ENCODE peak calls at places on chromosomes 12 and 14, in six cellular contexts. H is left ventricle myocardium inferior, R is dorsolateral prefrontal cortex, P is cardiac muscle cell, Y is RWPE1, U is neural crest cell. V is an unnamed sample.

GRCh38 chr14:74955229-74955999 is at the start of gene PGF:
- DNase-seq in U (peak; percentile 51), P (peak; percentile 84), Y (peak; percentile 50), R (no peak), H (peak; percentile 75), V (peak; percentile 30)

GRCh38 chr14:79670811-79671210 is 540.5 kb downstream of the DIO2 start:
- DNase-seq in Y (no peak), H (no peak), R (no peak), P (no peak), U (no peak), V (no peak)

GRCh38 chr14:47826809-47827208 is 151.4 kb upstream of the MDGA2 start:
- DNase-seq in Y (no peak), H (no peak), P (no peak), R (no peak), U (no peak), V (no peak)

GRCh38 chr12:130452546-130452945 is 114.9 kb downstream of the PIWIL1 start:
- DNase-seq in H (no peak), U (no peak), Y (no peak), P (no peak), R (no peak), V (no peak)

GRCh38 chr12:685388-685787 is 22.1 kb upstream of the NINJ2 start:
- DNase-seq in U (no peak), P (no peak), R (no peak), Y (no peak), H (no peak), V (peak; percentile 87)

GRCh38 chr12:86647800-86648199 is 391.6 kb upstream of the MGAT4C start:
- DNase-seq in R (no peak), U (no peak), Y (no peak), H (no peak), P (no peak), V (no peak)

GRCh38 chr14:104283197-104284106 is 145.1 kb downstream of the KIF26A start:
- DNase-seq in P (no peak), R (no peak), Y (no peak), H (peak; percentile 6), U (no peak), V (no peak)

GRCh38 chr12:58529114-58529665 is 391.1 kb downstream of the LRIG3 start:
- DNase-seq in H (no peak), R (no peak), P (no peak), Y (peak; percentile 4), U (no peak), V (peak; percentile 86)

GRCh38 chr14:34629657-34630529 is at the start of gene SNX6:
- DNase-seq in H (peak; percentile 86), Y (peak; percentile 95), P (peak; percentile 86), U (peak; percentile 66), R (peak; percentile 68), V (peak; percentile 65)

GRCh38 chr14:33484264-33484663 is 466.6 kb downstream of the EGLN3 start:
- DNase-seq in P (peak; percentile 69), H (no peak), R (no peak), Y (no peak), U (no peak), V (no peak)

GRCh38 chr12:101927999-101928398 is 50.6 kb downstream of the DRAM1 start:
- DNase-seq in U (no peak), Y (no peak), P (no peak), R (no peak), H (no peak), V (no peak)

GRCh38 chr14:78902010-78902623 is 731.9 kb downstream of the NRXN3 start:
- DNase-seq in Y (no peak), H (peak; percentile 14), R (peak; percentile 62), P (peak; percentile 74), U (peak; percentile 65), V (peak; percentile 22)

GRCh38 chr12:66296171-66296683 is 6.1 kb upstream of the HELB start:
- DNase-seq in R (no peak), U (no peak), H (no peak), Y (no peak), P (no peak), V (no peak)

GRCh38 chr12:128387811-128388422 is 120.9 kb downstream of the TMEM132C start:
- DNase-seq in U (peak; percentile 72), Y (no peak), R (peak; percentile 55), P (peak; percentile 80), H (no peak), V (no peak)
- TF ChIP-seq CTCF in U (peak; percentile 75), Y (no peak), R (peak; percentile 84), P (peak; percentile 9), H (peak; percentile 69), V (peak; percentile 32)

GRCh38 chr14:55418411-55418810 is 6.8 kb upstream of the ATG14 start:
- DNase-seq in Y (no peak), P (no peak), R (no peak), H (no peak), U (no peak), V (no peak)

GRCh38 chr14:55419663-55420062 is 8.0 kb upstream of the ATG14 start:
- DNase-seq in P (no peak), H (no peak), U (no peak), Y (no peak), R (no peak), V (no peak)

GRCh38 chr14:55417955-55418354 is 6.3 kb upstream of the ATG14 start:
- DNase-seq in Y (no peak), H (no peak), U (no peak), P (no peak), R (no peak), V (no peak)

GRCh38 chr14:55414551-55414950 is 2.9 kb upstream of the ATG14 start:
- DNase-seq in P (no peak), U (no peak), H (no peak), R (no peak), Y (no peak), V (no peak)

DNA sequence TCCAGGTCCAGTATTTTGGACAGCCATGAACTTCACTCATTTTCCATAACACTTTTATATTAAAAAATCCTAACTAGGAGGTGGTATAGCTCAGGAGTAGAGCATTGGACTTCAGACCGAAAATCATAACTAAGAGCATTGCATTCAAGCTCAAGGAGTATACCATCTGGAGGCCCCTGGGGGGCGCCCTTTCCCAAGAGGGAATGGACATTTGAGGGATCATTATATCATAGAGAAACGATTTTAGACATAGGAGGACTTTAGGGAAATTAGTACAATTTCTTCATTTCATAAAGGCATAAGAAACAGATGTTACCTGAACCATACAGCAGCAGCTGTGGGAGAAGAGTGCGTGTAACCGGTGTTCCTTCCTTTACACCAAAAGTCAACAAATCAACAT is 5.2 kb upstream of the ATG14 start:
- DNase-seq in R (no peak), P (peak; percentile 53), Y (no peak), H (no peak), U (no peak), V (no peak)
- TF ChIP-seq CTCF in R (no peak), P (peak; percentile 52), Y (peak; percentile 19), H (no peak), U (peak; percentile 59), V (peak; percentile 61)

GRCh38 chr12:117469883-117470483 is 108.6 kb upstream of the NOS1 start:
- DNase-seq in H (no peak), R (no peak), P (no peak), U (no peak), Y (no peak), V (no peak)

GRCh38 chr12:117468016-117468415 is 106.6 kb upstream of the NOS1 start:
- DNase-seq in P (no peak), H (no peak), U (no peak), R (no peak), Y (no peak), V (no peak)

GRCh38 chr12:117472983-117473382 is 111.6 kb upstream of the NOS1 start:
- DNase-seq in Y (no peak), U (peak; percentile 63), P (peak; percentile 48), R (no peak), H (no peak), V (no peak)

GRCh38 chr12:117473856-117474255 is 112.4 kb upstream of the NOS1 start:
- DNase-seq in Y (no peak), H (no peak), U (no peak), P (no peak), R (no peak), V (no peak)

GRCh38 chr12:117470804-117471203 is 109.4 kb upstream of the NOS1 start:
- DNase-seq in U (no peak), P (no peak), H (no peak), Y (no peak), R (no peak), V (no peak)
- TF ChIP-seq CTCF in U (peak; percentile 59), P (no peak), H (peak; percentile 28), Y (no peak), R (no peak), V (peak; percentile 27)

DNA sequence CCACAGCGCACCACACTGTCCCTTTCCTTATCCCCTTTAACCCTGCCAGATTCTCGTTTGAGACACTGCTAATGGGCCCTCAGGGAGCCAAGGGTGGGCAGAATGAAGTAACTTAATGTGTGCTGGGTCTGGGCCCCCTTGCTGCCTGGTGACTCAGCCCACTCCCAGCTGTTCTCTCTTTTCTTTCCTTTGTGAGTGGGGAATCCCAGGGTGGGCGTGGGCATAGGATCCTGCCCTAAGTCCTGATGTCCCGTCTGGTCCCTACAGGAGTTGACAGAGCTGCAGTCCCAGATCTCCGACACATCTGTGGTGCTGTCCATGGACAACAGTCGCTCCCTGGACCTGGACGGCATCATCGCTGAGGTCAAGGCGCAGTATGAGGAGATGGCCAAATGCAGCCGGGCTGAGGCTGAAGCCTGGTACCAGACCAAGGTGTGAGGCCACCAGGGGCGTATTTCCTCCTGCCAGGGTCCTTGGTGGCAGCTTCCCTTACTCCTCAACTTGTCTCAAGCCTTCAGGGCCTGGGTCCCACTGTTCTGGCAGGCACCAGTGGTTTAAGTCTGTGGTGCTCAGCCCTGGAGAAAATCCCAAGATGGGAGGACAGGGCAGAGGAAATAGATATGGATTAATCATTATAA is 8.3 kb downstream of the KRT7 start:
- DNase-seq in U (no peak), Y (no peak), R (no peak), P (no peak), H (no peak), V (no peak)
- TF ChIP-seq CTCF in U (no peak), Y (no peak), R (no peak), P (no peak), H (no peak), V (no peak)

GRCh38 chr12:62272936-62273552 is 12.8 kb downstream of the USP15 start:
- DNase-seq in H (no peak), P (no peak), Y (no peak), U (no peak), R (no peak), V (no peak)
- TF ChIP-seq CTCF in H (no peak), P (no peak), Y (no peak), U (no peak), R (no peak), V (no peak)

V was measured in astrocyte of the spinal cord.